ENCODE peak calls at places on chromosomes 5 and 9, in five cellular contexts. One of them, this sample, is unnamed.

GRCh38 chr5:39164016-39164415 is 55.3 kb downstream of the FYB1 start:
- DNase-seq in heart left ventricle: no peak
- DNase-seq in amniotic epithelial cell: no peak
- DNase-seq in cerebellum: no peak
- DNase-seq in fibroblast of the conjunctiva: no peak
- DNase-seq in this sample: no peak

GRCh38 chr5:128498844-128499455 is 39.1 kb downstream of the FBN2 start:
- DNase-seq in heart left ventricle: no peak
- DNase-seq in amniotic epithelial cell: peak
- DNase-seq in cerebellum: no peak
- DNase-seq in fibroblast of the conjunctiva: peak
- DNase-seq in this sample: no peak

GRCh38 chr9:101514056-101514455 is 19.6 kb upstream of the RNF20 start:
- DNase-seq in heart left ventricle: no peak
- DNase-seq in amniotic epithelial cell: no peak
- DNase-seq in cerebellum: no peak
- DNase-seq in fibroblast of the conjunctiva: no peak
- DNase-seq in this sample: no peak

GRCh38 chr9:92558612-92559374 is 23.0 kb upstream of the ECM2 start:
- DNase-seq in heart left ventricle: no peak
- DNase-seq in amniotic epithelial cell: no peak
- DNase-seq in cerebellum: no peak
- DNase-seq in fibroblast of the conjunctiva: no peak
- DNase-seq in this sample: no peak

GRCh38 chr9:6184749-6185645 is 30.6 kb upstream of the IL33 start:
- DNase-seq in heart left ventricle: peak
- DNase-seq in amniotic epithelial cell: peak
- DNase-seq in cerebellum: no peak
- DNase-seq in fibroblast of the conjunctiva: peak
- DNase-seq in this sample: no peak

GRCh38 chr5:170429014-170429413 is 39.8 kb upstream of the KCNMB1 start:
- DNase-seq in heart left ventricle: no peak
- DNase-seq in amniotic epithelial cell: no peak
- DNase-seq in cerebellum: no peak
- DNase-seq in fibroblast of the conjunctiva: no peak
- DNase-seq in this sample: no peak

GRCh38 chr9:106286249-106286648 is 576.7 kb upstream of the ZNF462 start:
- DNase-seq in heart left ventricle: no peak
- DNase-seq in amniotic epithelial cell: no peak
- DNase-seq in cerebellum: no peak
- DNase-seq in fibroblast of the conjunctiva: peak
- DNase-seq in this sample: no peak

GRCh38 chr9:105510024-105510423 is 47.9 kb upstream of the FKTN start:
- DNase-seq in heart left ventricle: no peak
- DNase-seq in amniotic epithelial cell: peak
- DNase-seq in cerebellum: no peak
- DNase-seq in fibroblast of the conjunctiva: no peak
- DNase-seq in this sample: no peak

GRCh38 chr9:76646249-76646648 is 118.0 kb upstream of the PCA3 start:
- DNase-seq in heart left ventricle: no peak
- DNase-seq in amniotic epithelial cell: no peak
- DNase-seq in cerebellum: peak
- DNase-seq in fibroblast of the conjunctiva: no peak
- DNase-seq in this sample: no peak

GRCh38 chr5:171484460-171484899 is 65.0 kb downstream of the FGF18 start:
- DNase-seq in heart left ventricle: no peak
- DNase-seq in amniotic epithelial cell: peak
- DNase-seq in cerebellum: no peak
- DNase-seq in fibroblast of the conjunctiva: no peak
- DNase-seq in this sample: no peak

GRCh38 chr9:116905131-116905724 is 218.1 kb downstream of the TRIM32 start:
- DNase-seq in heart left ventricle: no peak
- DNase-seq in amniotic epithelial cell: no peak
- DNase-seq in cerebellum: peak
- DNase-seq in fibroblast of the conjunctiva: no peak
- DNase-seq in this sample: no peak

GRCh38 chr5:132095077-132095744 is 21.6 kb downstream of the CSF2 start:
- DNase-seq in heart left ventricle: no peak
- DNase-seq in amniotic epithelial cell: no peak
- DNase-seq in cerebellum: no peak
- DNase-seq in fibroblast of the conjunctiva: no peak
- DNase-seq in this sample: peak

GRCh38 chr9:115198018-115198417 is 80.1 kb upstream of the TNC start:
- DNase-seq in heart left ventricle: peak
- DNase-seq in amniotic epithelial cell: no peak
- DNase-seq in cerebellum: no peak
- DNase-seq in fibroblast of the conjunctiva: no peak
- DNase-seq in this sample: peak

GRCh38 chr5:59856324-59856723 is 37.2 kb downstream of the PDE4D start:
- DNase-seq in heart left ventricle: no peak
- DNase-seq in amniotic epithelial cell: no peak
- DNase-seq in cerebellum: no peak
- DNase-seq in fibroblast of the conjunctiva: no peak
- DNase-seq in this sample: no peak

GRCh38 chr9:89440951-89441654 is 56.8 kb downstream of the SEMA4D start:
- DNase-seq in heart left ventricle: no peak
- DNase-seq in amniotic epithelial cell: no peak
- DNase-seq in cerebellum: no peak
- DNase-seq in fibroblast of the conjunctiva: no peak
- DNase-seq in this sample: peak

GRCh38 chr5:56233230-56233629 is at the start of gene ANKRD55:
- DNase-seq in heart left ventricle: no peak
- DNase-seq in amniotic epithelial cell: peak
- DNase-seq in cerebellum: peak
- DNase-seq in fibroblast of the conjunctiva: no peak
- DNase-seq in this sample: no peak

GRCh38 chr5:112006721-112007120 is 249.7 kb upstream of the NREP start:
- DNase-seq in heart left ventricle: no peak
- DNase-seq in amniotic epithelial cell: peak
- DNase-seq in cerebellum: no peak
- DNase-seq in fibroblast of the conjunctiva: no peak
- DNase-seq in this sample: no peak

GRCh38 chr5:23389543-23390215 is 117.7 kb upstream of the PRDM9 start:
- DNase-seq in heart left ventricle: peak
- DNase-seq in amniotic epithelial cell: no peak
- DNase-seq in cerebellum: no peak
- DNase-seq in fibroblast of the conjunctiva: no peak
- DNase-seq in this sample: no peak